ENCODE peak calls at places on chromosome 22, in four cellular contexts. F is endothelial cell of umbilical vein, O is sigmoid colon, T is breast epithelium. S is an unnamed sample.
A peak's percentile ranks its signal among the peaks of the same experiment; 100 is the strongest.

GRCh38 chr22:43007519-43008102 is 7.3 kb downstream of the PACSIN2 start:
- DNase-seq in F (no peak), O (no peak), T (no peak), S (no peak)

GRCh38 chr22:17823226-17823625 is 49.0 kb upstream of the BID start:
- DNase-seq in F (no peak), O (no peak), T (no peak), S (no peak)

GRCh38 chr22:31489632-31490495 is at the start of gene EIF4ENIF1:
- DNase-seq in F (peak; percentile 86), O (peak; percentile 92), T (peak; percentile 75), S (peak; percentile 97)

GRCh38 chr22:17781319-17782031 is 7.2 kb upstream of the BID start:
- DNase-seq in F (peak; percentile 15), O (no peak), T (no peak), S (no peak)

GRCh38 chr22:47094861-47095330 is 332.4 kb downstream of the TBC1D22A start:
- DNase-seq in F (no peak), O (no peak), T (no peak), S (no peak)

GRCh38 chr22:27105142-27106025 is 448.0 kb downstream of the MIAT start:
- DNase-seq in F (peak; percentile 80), O (peak; percentile 96), T (peak; percentile 31), S (no peak)

GRCh38 chr22:22420580-22420979 is 88.0 kb downstream of the ZNF280B start:
- DNase-seq in F (no peak), O (no peak), T (no peak), S (no peak)

GRCh38 chr22:22609271-22609670 is 35.1 kb upstream of the GGTLC2 start:
- DNase-seq in F (no peak), O (no peak), T (no peak), S (no peak)

GRCh38 chr22:24216541-24217209 is 28.2 kb downstream of the GGT5 start:
- DNase-seq in F (no peak), O (no peak), T (no peak), S (no peak)

GRCh38 chr22:45397806-45398205 is 15.6 kb downstream of the SMC1B start:
- DNase-seq in F (no peak), O (no peak), T (no peak), S (no peak)

GRCh38 chr22:44407404-44408226 is 90.4 kb downstream of the RTL6 start:
- DNase-seq in F (no peak), O (peak; percentile 47), T (no peak), S (peak; percentile 68)

GRCh38 chr22:26322179-26322905 is 106.7 kb upstream of the ASPHD2 start:
- DNase-seq in F (no peak), O (no peak), T (no peak), S (no peak)

GRCh38 chr22:31281733-31282132 is 10.6 kb downstream of the PIK3IP1 start:
- DNase-seq in F (no peak), O (peak; percentile 62), T (no peak), S (no peak)

GRCh38 chr22:22386602-22387385 is 121.7 kb downstream of the ZNF280B start:
- DNase-seq in F (no peak), O (no peak), T (no peak), S (no peak)

GRCh38 chr22:30611197-30611596 is 4.2 kb downstream of the TCN2 start:
- DNase-seq in F (no peak), O (no peak), T (no peak), S (no peak)

GRCh38 chr22:17774206-17774927 is at the start of gene BID:
- DNase-seq in F (peak; percentile 22), O (no peak), T (no peak), S (peak; percentile 96)

GRCh38 chr22:27820896-27821866 is 19.6 kb upstream of the MN1 start:
- DNase-seq in F (no peak), O (no peak), T (peak; percentile 62), S (no peak)

GRCh38 chr22:45879552-45879949 is 97.4 kb downstream of the WNT7B start:
- DNase-seq in F (no peak), O (peak; percentile 42), T (no peak), S (peak; percentile 36)

GRCh38 chr22:37018815-37019308 is 385 bp downstream of the TST start:
- DNase-seq in F (peak; percentile 44), O (peak; percentile 90), T (no peak), S (peak; percentile 81)

GRCh38 chr22:46047226-46047625 is 70.3 kb upstream of the WNT7B start:
- DNase-seq in F (no peak), O (peak; percentile 58), T (peak; percentile 45), S (peak; percentile 48)

GRCh38 chr22:20025401-20026203 is 4.7 kb downstream of the TANGO2 start:
- DNase-seq in F (no peak), O (no peak), T (no peak), S (peak; percentile 56)

GRCh38 chr22:47626428-47627390 is 864.3 kb downstream of the TBC1D22A start:
- DNase-seq in F (no peak), O (peak; percentile 28), T (no peak), S (no peak)

GRCh38 chr22:24536089-24536488 is 18.8 kb downstream of the GUCD1 start:
- DNase-seq in F (no peak), O (no peak), T (no peak), S (no peak)

GRCh38 chr22:26673485-26673884 is 16.1 kb downstream of the MIAT start:
- DNase-seq in F (no peak), O (no peak), T (no peak), S (no peak)

GRCh38 chr22:42688241-42688913 is 32.3 kb downstream of the A4GALT start:
- DNase-seq in F (peak; percentile 51), O (peak; percentile 98), T (peak; percentile 87), S (no peak)

DNA sequence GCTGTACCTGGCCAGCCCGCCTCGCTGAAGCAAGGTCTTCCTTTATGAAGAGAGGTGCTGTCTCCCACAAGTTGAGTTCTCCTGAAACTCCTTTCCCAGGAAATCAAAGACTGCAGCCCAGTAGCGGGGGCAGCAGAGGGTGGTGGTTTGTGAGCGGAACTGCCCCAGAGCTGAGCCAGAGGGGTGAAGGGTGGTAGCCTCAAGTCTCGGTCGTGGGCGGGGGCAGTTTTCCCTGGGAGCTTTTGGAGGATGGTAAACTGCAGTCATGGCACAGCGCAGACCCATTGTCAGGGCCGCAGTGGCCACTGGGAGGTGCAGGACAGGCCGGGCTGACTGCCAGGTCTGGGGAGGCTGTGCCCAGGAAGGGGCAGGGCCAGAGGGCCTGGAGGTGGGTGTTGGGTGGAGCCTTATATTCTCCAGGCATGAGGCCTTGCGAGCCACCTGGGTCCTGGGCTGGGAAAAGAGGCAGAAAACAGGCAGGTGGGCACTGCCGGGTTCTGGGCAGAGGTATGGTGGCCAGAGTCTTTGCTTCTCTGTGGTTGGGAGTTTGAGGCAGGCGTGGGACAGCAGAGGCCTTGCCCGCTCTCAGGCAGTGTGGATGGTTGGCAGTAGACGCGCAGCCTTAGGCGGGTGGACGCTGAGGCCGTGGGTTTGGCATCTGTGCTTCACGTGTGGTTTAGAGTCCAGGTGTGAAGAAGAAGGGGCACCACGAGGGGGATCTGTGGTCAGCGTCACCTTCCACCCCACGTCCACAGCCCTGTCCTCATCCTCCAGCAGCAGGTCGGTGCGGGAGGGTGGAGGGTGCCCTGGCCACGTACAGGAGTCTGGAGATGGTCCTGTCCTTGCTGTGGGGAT is 1176.4 kb downstream of the BRD1 start:
- DNase-seq in F (no peak), O (no peak), T (no peak), S (no peak)
- TF ChIP-seq CTCF in F (no peak), O (no peak), T (no peak), S (no peak)

GRCh38 chr22:50483977-50484853 is 2.4 kb upstream of the MIOX start:
- DNase-seq in F (no peak), O (no peak), T (no peak), S (no peak)
- TF ChIP-seq POLR2AphosphoS5 in F (no peak), O (no peak), T (no peak), S (no peak)

GRCh38 chr22:38862375-38863329 is 9.4 kb downstream of the CBX6 start:
- DNase-seq in F (no peak), O (peak; percentile 87), T (no peak), S (no peak)
- H3K27ac ChIP-seq in F (no peak overlapping the region), O (peak overlapping the region; percentile 66), T (no peak overlapping the region), S (no peak overlapping the region)

GRCh38 chr22:33274214-33274828 is 216.1 kb upstream of the SYN3 start:
- DNase-seq in F (no peak), O (no peak), T (no peak), S (peak; percentile 13)
- TF ChIP-seq CTCF in F (no peak), O (peak; percentile 25), T (no peak), S (peak; percentile 51)

DNA sequence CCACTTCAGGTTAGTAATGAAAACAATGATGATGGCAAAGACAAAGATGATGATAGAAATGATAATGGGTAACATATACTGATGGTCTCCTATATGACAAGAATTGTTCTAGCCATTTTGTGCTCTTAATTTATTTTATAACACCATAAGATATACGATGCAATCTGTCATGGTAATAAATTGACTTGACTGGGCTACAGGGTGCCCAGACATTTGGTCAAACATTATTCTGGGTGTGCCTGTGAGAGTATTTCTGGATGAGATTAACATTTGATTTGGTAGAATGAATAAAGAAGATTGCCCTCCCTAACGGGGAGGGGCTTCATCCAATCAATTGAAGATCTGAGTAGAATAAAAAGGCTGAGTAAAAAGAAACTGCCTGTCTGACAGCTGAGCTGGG is 237.3 kb downstream of the LARGE1 start:
- DNase-seq in F (no peak), O (no peak), T (no peak), S (no peak)
- TF ChIP-seq POLR2AphosphoS5 in F (no peak), O (no peak), T (no peak), S (no peak)

GRCh38 chr22:38699143-38699542 is 1.6 kb downstream of the JOSD1 start:
- DNase-seq in F (peak; percentile 28), O (peak; percentile 19), T (no peak), S (no peak)
- H3K27ac ChIP-seq in F (peak overlapping the region; percentile 93), O (peak overlapping the region; percentile 99), T (peak overlapping the region; percentile 91), S (no peak overlapping the region)

DNA sequence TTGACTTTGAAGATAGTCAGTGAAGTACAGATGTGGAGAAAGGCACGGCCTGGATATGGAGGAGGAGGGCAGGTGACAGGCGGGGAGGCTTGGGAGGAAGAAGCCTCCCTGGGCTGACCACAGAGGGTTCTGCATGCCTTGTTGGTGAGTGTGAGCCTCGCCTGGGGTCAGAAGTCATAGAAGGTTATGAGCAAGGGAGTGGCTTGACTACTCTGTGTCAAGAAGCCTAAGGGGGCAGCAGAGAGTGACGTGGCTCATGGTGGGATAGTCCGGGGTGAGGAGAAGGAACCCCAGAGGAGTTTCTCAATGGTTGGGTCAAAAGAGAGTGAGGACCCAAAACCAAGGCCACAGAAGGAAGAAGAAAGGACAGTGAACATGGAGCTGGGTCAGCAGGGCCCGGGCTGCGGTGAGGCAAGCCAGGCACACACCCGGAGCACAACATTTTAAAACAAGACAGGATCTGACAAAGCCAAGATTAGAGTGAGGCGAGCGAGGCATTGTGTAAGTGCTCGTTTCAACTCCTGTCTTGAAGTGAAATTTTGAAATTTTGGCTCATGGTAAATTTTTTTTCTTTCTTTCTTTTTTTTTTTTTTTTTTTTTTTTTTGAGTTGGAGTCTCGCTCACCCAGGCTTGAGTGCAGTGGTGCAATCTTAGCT is 31.9 kb downstream of the PDGFB start:
- DNase-seq in F (no peak), O (peak; percentile 40), T (no peak), S (peak; percentile 44)
- TF ChIP-seq CTCF in F (no peak), O (no peak), T (no peak), S (no peak)